ENCODE peak calls at places on chromosomes 5 and 9, in six cellular contexts. K, A, R, T, V and C are unnamed samples.

GRCh38 chr5:173108914-173109313 is 35.4 kb upstream of the BNIP1 start:
- DNase-seq in R (no peak), A (no peak), T (no peak), V (no peak), K (no peak), C (no peak)

GRCh38 chr9:135413461-135413860 is 66.1 kb upstream of the PPP1R26 start:
- DNase-seq in K (no peak), R (no peak), A (no peak), V (no peak), T (no peak), C (no peak)

GRCh38 chr5:170431571-170431970 is 42.4 kb upstream of the KCNMB1 start:
- DNase-seq in V (no peak), R (no peak), A (no peak), T (no peak), K (no peak), C (no peak)

GRCh38 chr5:162550236-162550635 is 482.7 kb downstream of the GABRG2 start:
- DNase-seq in T (no peak), V (no peak), A (no peak), K (no peak), R (no peak), C (no peak)

GRCh38 chr5:135303582-135304173 is 95.4 kb downstream of the MACROH2A1 start:
- DNase-seq in A (no peak), V (no peak), K (no peak), R (no peak), T (no peak), C (no peak)

GRCh38 chr5:140402258-140403074 is 833 bp downstream of the ANKHD1 start:
- DNase-seq in A (peak; percentile 30), V (no peak), R (peak; percentile 29), T (peak; percentile 27), K (peak; percentile 19), C (peak; percentile 58)

GRCh38 chr9:128244443-128245226 is 31.2 kb downstream of the GOLGA2 start:
- DNase-seq in T (no peak), R (peak; percentile 86), V (peak; percentile 92), A (peak; percentile 82), K (no peak), C (peak; percentile 93)

GRCh38 chr5:79837707-79838620 is 148.3 kb downstream of the CMYA5 start:
- DNase-seq in T (no peak), R (no peak), A (no peak), V (peak; percentile 43), K (no peak), C (no peak)

GRCh38 chr9:112348993-112349333 is 15.5 kb upstream of the PTBP3 start:
- DNase-seq in R (no peak), K (no peak), A (no peak), T (no peak), V (no peak), C (no peak)

GRCh38 chr9:14107977-14108376 is 206.0 kb downstream of the NFIB start:
- DNase-seq in R (no peak), T (no peak), V (no peak), K (no peak), A (no peak), C (no peak)

GRCh38 chr5:92144824-92145223 is 761.7 kb upstream of the ARRDC3 start:
- DNase-seq in A (no peak), T (no peak), R (no peak), V (no peak), K (no peak), C (no peak)

GRCh38 chr9:70197384-70198039 is 61.3 kb upstream of the SMC5 start:
- DNase-seq in K (no peak), T (no peak), V (no peak), R (no peak), A (no peak), C (no peak)

GRCh38 chr9:115025721-115026120 is 92.2 kb downstream of the TNC start:
- DNase-seq in A (no peak), K (no peak), V (no peak), T (no peak), R (no peak), C (no peak)

GRCh38 chr5:151757233-151758140 is 944 bp downstream of the ATOX1 start:
- DNase-seq in R (no peak), T (peak; percentile 11), A (no peak), K (no peak), V (no peak), C (no peak)

GRCh38 chr9:6680797-6681146 is 35.2 kb upstream of the GLDC start:
- DNase-seq in A (peak; percentile 68), K (peak; percentile 76), T (peak; percentile 57), V (no peak), R (peak; percentile 40), C (peak; percentile 81)